ENCODE peak calls at places on chromosomes 7 and 10, in five cellular contexts. F is DMS 273 treated with DMSO at 0.1 percent for 48 hours, V is amniotic stem cell, K is pons, N is left ventricle myocardium superior. Z is an unnamed sample.

GRCh38 chr7:123057926-123058325 is 62.4 kb upstream of the TAS2R16 start:
- DNase-seq in F (no peak), V (no peak), K (no peak), N (no peak), Z (no peak)

GRCh38 chr7:4299431-4299830 is 382.7 kb upstream of the FOXK1 start:
- DNase-seq in F (no peak), V (no peak), K (no peak), N (no peak), Z (no peak)

GRCh38 chr10:3698312-3698711 is 86.7 kb downstream of the KLF6 start:
- DNase-seq in F (no peak), V (no peak), K (no peak), N (no peak), Z (no peak)

GRCh38 chr7:87426160-87426559 is 49.3 kb downstream of the ABCB4 start:
- DNase-seq in F (no peak), V (no peak), K (no peak), N (no peak), Z (no peak)

GRCh38 chr10:97632949-97633884 is at the start of gene MORN4:
- DNase-seq in F (peak), V (peak), K (peak), N (peak), Z (peak)

GRCh38 chr7:105672820-105673219 is 91.5 kb upstream of the EFCAB10 start:
- DNase-seq in F (peak), V (no peak), K (no peak), N (no peak), Z (no peak)

GRCh38 chr7:130356121-130356759 is 11.6 kb downstream of the CPA5 start:
- DNase-seq in F (peak), V (peak), K (peak), N (no peak), Z (peak)

GRCh38 chr10:43229208-43230061 is 37.4 kb downstream of the RASGEF1A start:
- DNase-seq in F (no peak), V (no peak), K (no peak), N (peak), Z (no peak)

GRCh38 chr7:70586822-70587221 is 545.1 kb upstream of the GALNT17 start:
- DNase-seq in F (no peak), V (no peak), K (no peak), N (no peak), Z (no peak)

GRCh38 chr10:67492317-67493019 is 203.5 kb downstream of the CTNNA3 start:
- DNase-seq in F (no peak), V (no peak), K (no peak), N (no peak), Z (no peak)

GRCh38 chr10:6232225-6232807 is 29.6 kb downstream of the PFKFB3 start:
- DNase-seq in F (no peak), V (no peak), K (no peak), N (no peak), Z (no peak)

GRCh38 chr10:118958559-118958958 is 71.0 kb upstream of the NANOS1 start:
- DNase-seq in F (no peak), V (no peak), K (no peak), N (no peak), Z (no peak)

GRCh38 chr7:24939406-24939805 is 40.6 kb downstream of the OSBPL3 start:
- DNase-seq in F (no peak), V (no peak), K (peak), N (no peak), Z (no peak)

GRCh38 chr10:89644967-89645741 is at the start of gene PANK1:
- DNase-seq in F (peak), V (peak), K (peak), N (peak), Z (no peak)

GRCh38 chr7:118429141-118429540 is 204.6 kb downstream of the ANKRD7 start:
- DNase-seq in F (no peak), V (no peak), K (no peak), N (no peak), Z (no peak)

GRCh38 chr7:13293264-13294002 is 606.0 kb downstream of the ARL4A start:
- DNase-seq in F (no peak), V (no peak), K (no peak), N (no peak), Z (no peak)

GRCh38 chr7:130490888-130491771 is 755 bp upstream of the MEST start:
- DNase-seq in F (no peak), V (no peak), K (peak), N (peak), Z (no peak)

GRCh38 chr10:10780746-10781145 is 236.9 kb upstream of the CELF2 start:
- DNase-seq in F (no peak), V (no peak), K (no peak), N (no peak), Z (no peak)

GRCh38 chr10:86632009-86632800 is 22.1 kb upstream of the OPN4 start:
- DNase-seq in F (no peak), V (no peak), K (no peak), N (peak), Z (no peak)